ENCODE peak calls at places on chromosomes 3 and 15, in seven cellular contexts. N is neural progenitor cell, W is PC-3, J is hepatocyte, U is HCT116, S is GM23338, P is GM23248. L is an unnamed sample. For H3K4me1, the result is how much of the 10 kb centered on the place peaks cover.

GRCh38 chr3:168248383-168249047 is 152.8 kb upstream of the GOLIM4 start:
- DNase-seq in N (peak), W (peak), J (peak), U (no peak), S (peak), P (peak), L (peak)

GRCh38 chr3:13012228-13012691 is 61.0 kb downstream of the IQSEC1 start:
- DNase-seq in N (no peak), W (no peak), J (no peak), U (no peak), S (no peak), P (peak), L (peak)

GRCh38 chr3:132034486-132035464 is at the start of gene CPNE4:
- DNase-seq in N (peak), W (peak), J (peak), U (peak), S (peak), P (peak), L (peak)

GRCh38 chr3:186209810-186210752 is 101.2 kb upstream of the ETV5 start:
- DNase-seq in N (peak), W (peak), J (peak), U (no peak), S (peak), P (peak), L (no peak)

GRCh38 chr15:78004919-78005634 is 72.4 kb downstream of the TBC1D2B start:
- DNase-seq in N (no peak), W (peak), J (peak), U (no peak), S (no peak), P (peak), L (no peak)

GRCh38 chr3:18575573-18575972 is 150.4 kb upstream of the SATB1 start:
- DNase-seq in N (no peak), W (peak), J (no peak), U (no peak), S (no peak), P (peak), L (no peak)

GRCh38 chr3:126659915-126660886 is 5.3 kb upstream of the TXNRD3 start:
- DNase-seq in N (peak), W (peak), J (peak), U (no peak), S (peak), P (peak), L (peak)

GRCh38 chr3:87167634-87168456 is 59.3 kb upstream of the CHMP2B start:
- DNase-seq in N (peak), W (peak), J (peak), U (peak), S (peak), P (peak), L (peak)

GRCh38 chr3:50299929-50300680 is 900 bp upstream of the HYAL3 start:
- DNase-seq in N (no peak), W (no peak), J (no peak), U (no peak), S (no peak), P (peak), L (no peak)

GRCh38 chr3:193768069-193768391 is 175.0 kb downstream of the OPA1 start:
- DNase-seq in N (no peak), W (peak), J (no peak), U (no peak), S (no peak), P (peak), L (no peak)

GRCh38 chr3:112119686-112120484 is 13.2 kb downstream of the GCSAM start:
- DNase-seq in N (peak), W (no peak), J (no peak), U (no peak), S (no peak), P (no peak), L (no peak)

GRCh38 chr3:185172086-185173049 is 19.5 kb upstream of the C3orf70 start:
- DNase-seq in N (peak), W (no peak), J (no peak), U (no peak), S (peak), P (no peak), L (no peak)

GRCh38 chr3:89108154-89108553 is 733 bp downstream of the EPHA3 start:
- DNase-seq in N (no peak), W (no peak), J (no peak), U (no peak), S (no peak), P (no peak), L (no peak)

GRCh38 chr3:43340403-43340802 is 54.1 kb downstream of the SNRK start:
- DNase-seq in N (no peak), W (no peak), J (no peak), U (no peak), S (no peak), P (no peak), L (no peak)

GRCh38 chr3:109081746-109082510 is 36.0 kb downstream of the MORC1 start:
- DNase-seq in N (peak), W (peak), J (peak), U (peak), S (peak), P (peak), L (peak)

GRCh38 chr3:130831716-130832400 is 62.0 kb upstream of the ATP2C1 start:
- DNase-seq in N (no peak), W (no peak), J (no peak), U (no peak), S (no peak), P (no peak), L (no peak)

GRCh38 chr3:59540696-59541095 is 490.9 kb upstream of the CFAP20DC start:
- DNase-seq in N (no peak), W (no peak), J (no peak), U (no peak), S (peak), P (no peak), L (no peak)

GRCh38 chr3:183268361-183268760 is 15.3 kb downstream of the B3GNT5 start:
- DNase-seq in N (no peak), W (no peak), J (no peak), U (no peak), S (peak), P (no peak), L (no peak)

GRCh38 chr3:67087788-67088187 is 89.7 kb downstream of the KBTBD8 start:
- DNase-seq in N (no peak), W (no peak), J (no peak), U (no peak), S (no peak), P (no peak), L (no peak)

GRCh38 chr3:12155833-12156232 is 2.9 kb downstream of the TIMP4 start:
- DNase-seq in N (no peak), W (peak), J (peak), U (peak), S (no peak), P (peak), L (no peak)

GRCh38 chr3:14775011-14775410 is 43.8 kb upstream of the FGD5 start:
- DNase-seq in N (no peak), W (no peak), J (no peak), U (no peak), S (no peak), P (no peak), L (no peak)

GRCh38 chr3:101676219-101676764 is 640 bp downstream of the ZBTB11 start:
- DNase-seq in N (peak), W (peak), J (peak), U (peak), S (peak), P (peak), L (peak)

GRCh38 chr15:91853501-91853967 is at the start of gene SLCO3A1:
- DNase-seq in N (peak), W (no peak), J (peak), U (no peak), S (peak), P (peak), L (peak)

GRCh38 chr15:99100245-99101173 is 4.4 kb upstream of the SYNM start:
- DNase-seq in N (peak), W (peak), J (peak), U (peak), S (peak), P (peak), L (peak)

GRCh38 chr15:90557651-90558084 is 27.9 kb downstream of the CRTC3 start:
- DNase-seq in N (no peak), W (no peak), J (peak), U (no peak), S (no peak), P (peak), L (no peak)

GRCh38 chr3:12175844-12176453 is 17.2 kb upstream of the TIMP4 start:
- DNase-seq in N (peak), W (peak), J (peak), U (peak), S (peak), P (peak), L (peak)

GRCh38 chr3:138725116-138725515 is 109.6 kb downstream of the PIK3CB start:
- DNase-seq in N (no peak), W (no peak), J (no peak), U (no peak), S (no peak), P (no peak), L (no peak)

GRCh38 chr3:143525408-143525807 is 322.9 kb downstream of the SLC9A9 start:
- DNase-seq in N (no peak), W (no peak), J (no peak), U (no peak), S (no peak), P (peak), L (no peak)

GRCh38 chr15:57684491-57685184 is 21.9 kb upstream of the POLR2M start:
- DNase-seq in N (no peak), W (no peak), J (no peak), U (no peak), S (no peak), P (no peak), L (no peak)

GRCh38 chr3:34260266-34260990 is 462.0 kb downstream of the PDCD6IP start:
- DNase-seq in N (peak), W (peak), J (peak), U (peak), S (peak), P (peak), L (peak)

GRCh38 chr3:159620873-159621272 is 367.8 kb upstream of the IL12A start:
- DNase-seq in N (no peak), W (peak), J (no peak), U (peak), S (no peak), P (peak), L (no peak)

GRCh38 chr15:92682772-92683510 is 27.4 kb upstream of the FAM174B start:
- DNase-seq in N (no peak), W (no peak), J (no peak), U (no peak), S (no peak), P (peak), L (no peak)

GRCh38 chr3:152508705-152509104 is 240.0 kb downstream of the MBNL1 start:
- DNase-seq in N (no peak), W (peak), J (peak), U (peak), S (peak), P (peak), L (peak)
- TF ChIP-seq EZH2phosphoT487 in N (no peak), W (no peak), J (no peak), U (no peak), S (no peak), P (no peak), L (no peak)

DNA sequence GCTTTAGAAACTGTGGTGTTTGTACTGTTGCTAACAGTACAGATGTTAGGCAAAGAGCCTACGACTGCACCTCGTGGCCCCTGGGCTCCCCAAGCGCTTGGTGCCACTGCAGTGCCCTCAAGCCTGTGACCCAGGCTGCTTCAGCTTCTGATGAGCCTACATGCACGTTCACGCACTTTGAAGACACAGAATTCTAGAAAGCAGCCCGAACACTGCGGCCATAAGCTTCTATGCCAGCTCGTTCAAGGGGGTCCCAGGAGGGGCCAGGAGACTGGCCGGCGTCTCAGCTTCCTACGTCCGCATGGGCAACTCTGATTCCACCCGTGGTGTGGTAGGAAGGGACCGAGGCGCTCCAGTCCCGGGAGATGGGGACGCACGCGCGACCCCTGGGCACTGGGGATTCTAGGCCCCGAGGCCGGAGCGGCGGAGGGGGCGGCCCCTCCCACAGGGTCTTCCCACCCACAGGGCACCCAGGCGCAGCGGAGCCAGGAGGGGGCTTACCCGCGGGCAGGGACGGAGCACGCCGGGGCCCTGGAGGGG is 653 bp downstream of the MYO5C start:
- DNase-seq in N (peak), W (peak), J (peak), U (no peak), S (peak), P (peak), L (peak)
- TF ChIP-seq EZH2 in N (no peak), W (no peak), J (no peak), U (no peak), S (no peak), P (no peak), L (no peak)

DNA sequence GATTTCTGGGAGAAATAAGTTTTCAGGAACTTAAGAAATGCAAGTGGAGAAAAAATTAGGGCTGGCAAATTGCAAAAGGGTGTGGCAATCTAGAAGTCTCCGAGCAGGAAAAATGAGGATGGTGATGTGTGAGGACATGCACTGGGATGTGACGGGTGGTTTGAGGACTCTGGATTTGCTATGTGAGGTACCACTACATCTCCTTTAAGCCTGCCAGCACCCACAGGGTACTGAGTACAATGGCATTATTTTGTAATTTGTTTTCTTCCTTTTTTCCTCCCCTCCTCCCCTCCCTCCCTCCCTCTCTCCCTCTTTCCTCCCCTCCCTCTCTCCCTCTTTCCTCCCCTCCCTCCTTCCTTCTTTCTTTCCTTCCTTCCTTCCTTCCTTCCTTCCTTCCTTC is 237.5 kb downstream of the GAP43 start:
- DNase-seq in N (no peak), W (no peak), J (no peak), U (no peak), S (no peak), P (no peak), L (no peak)
- H3K4me1 ChIP-seq in N (under half), W (under half), J (under half), U (under half), S (half or more), P (under half), L (under half)

GRCh38 chr3:4836516-4836915 is 142.7 kb upstream of the BHLHE40 start:
- DNase-seq in N (no peak), W (no peak), J (no peak), U (no peak), S (no peak), P (no peak), L (no peak)

GRCh38 chr3:4837405-4837804 is 141.8 kb upstream of the BHLHE40 start:
- DNase-seq in N (no peak), W (no peak), J (no peak), U (no peak), S (no peak), P (no peak), L (no peak)

GRCh38 chr3:4833471-4833870 is 145.8 kb upstream of the BHLHE40 start:
- DNase-seq in N (no peak), W (no peak), J (no peak), U (no peak), S (no peak), P (no peak), L (no peak)

GRCh38 chr3:4835616-4836043 is 143.6 kb upstream of the BHLHE40 start:
- DNase-seq in N (no peak), W (no peak), J (no peak), U (no peak), S (no peak), P (no peak), L (no peak)

DNA sequence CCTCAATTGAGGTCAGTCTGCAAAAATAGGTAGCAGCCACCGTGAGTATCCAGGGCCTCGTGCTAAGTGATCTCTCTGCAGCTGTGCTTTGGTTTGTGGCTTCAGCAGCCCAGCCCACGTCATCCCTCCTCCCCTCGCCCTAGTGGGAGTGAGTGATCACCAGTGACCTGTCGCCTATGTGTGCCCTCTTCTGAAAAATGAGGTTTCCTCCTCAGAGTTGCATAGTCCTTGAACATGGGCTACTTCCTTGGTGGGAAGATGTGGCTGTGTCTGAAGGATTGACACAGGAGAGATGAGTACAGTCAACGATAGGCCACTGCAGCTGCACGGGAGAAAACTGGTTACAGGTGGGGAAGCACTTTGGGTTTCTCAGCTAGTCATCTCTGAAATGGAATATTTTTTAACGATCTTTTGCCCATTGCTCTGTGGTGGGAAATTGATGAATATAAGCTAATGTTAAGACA is 144.8 kb upstream of the BHLHE40 start:
- DNase-seq in N (no peak), W (no peak), J (no peak), U (no peak), S (no peak), P (no peak), L (peak)
- TF ChIP-seq EZH2phosphoT487 in N (no peak), W (no peak), J (no peak), U (no peak), S (no peak), P (no peak), L (no peak)

DNA sequence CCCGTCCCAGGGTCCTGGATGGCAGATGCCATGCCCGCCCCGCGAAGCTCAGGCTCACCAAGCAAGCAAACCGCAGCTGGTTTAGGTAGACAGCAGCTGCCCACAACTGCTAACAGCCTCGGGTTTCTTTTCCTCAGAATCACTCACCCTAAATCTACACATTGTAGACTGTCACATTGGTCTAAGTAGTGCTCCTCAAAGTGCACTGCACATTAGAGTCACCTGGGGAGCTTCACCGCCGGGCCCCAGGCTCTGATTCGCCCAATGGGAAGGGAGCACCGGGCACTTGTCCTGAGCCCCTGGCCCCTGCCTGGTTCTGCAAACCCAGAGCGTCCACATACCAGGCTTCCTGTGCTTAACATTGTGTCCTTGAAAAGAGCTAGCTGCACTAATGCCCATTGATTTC is 752 bp downstream of the OCA2 start:
- DNase-seq in N (no peak), W (no peak), J (no peak), U (no peak), S (no peak), P (no peak), L (no peak)
- TF ChIP-seq EZH2 in N (no peak), W (no peak), J (no peak), U (no peak), S (no peak), P (no peak), L (no peak)

DNA sequence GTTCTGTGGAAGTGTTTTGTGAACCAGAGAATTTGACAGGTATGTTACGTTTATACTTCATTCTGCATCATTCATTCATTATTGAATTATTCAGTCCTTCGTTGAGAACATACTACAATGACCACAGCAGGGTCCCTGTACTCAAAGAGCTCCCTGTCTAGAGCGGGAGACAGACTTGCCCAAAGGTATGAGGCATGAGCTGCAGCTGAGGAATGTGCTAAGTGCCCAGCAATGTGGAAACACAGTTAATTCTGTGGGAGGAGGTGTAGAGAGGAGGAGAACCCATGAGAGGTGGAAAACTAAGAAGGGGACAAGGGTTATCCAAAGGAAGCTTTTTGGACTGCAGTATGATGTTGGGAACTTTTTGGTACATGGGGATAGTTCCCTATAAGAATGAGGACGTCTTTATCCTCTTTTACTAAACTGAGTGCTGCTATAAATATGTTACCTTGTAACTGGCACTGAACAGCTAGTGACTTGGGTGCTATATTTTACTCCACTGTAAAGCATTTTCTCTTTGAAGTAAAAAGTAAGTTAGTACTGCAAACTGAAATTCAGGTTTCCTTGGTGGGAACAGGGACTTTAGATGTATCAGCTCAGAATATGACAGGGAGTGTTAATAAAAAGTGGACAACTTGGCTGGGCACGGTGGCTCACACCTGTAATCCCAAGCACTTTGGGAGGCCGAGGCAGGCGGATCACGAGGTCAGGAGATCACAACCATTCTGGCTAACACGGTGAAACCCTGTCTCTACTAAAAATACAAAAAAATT is 5.7 kb downstream of the SMAD3 start:
- DNase-seq in N (peak), W (no peak), J (no peak), U (no peak), S (peak), P (no peak), L (no peak)
- H3K4me1 ChIP-seq in N (under half), W (half or more), J (under half), U (half or more), S (under half), P (under half), L (under half)

L was measured in MM.1S.